ENCODE peak calls at places on chromosomes 16 and 17, in six cellular contexts. Q, U, G, L, N and A are unnamed samples.

GRCh38 chr17:49197346-49197998 is 12.9 kb downstream of the GNGT2 start:
- DNase-seq in N (no peak), L (no peak), Q (no peak), G (peak), U (no peak), A (no peak)

GRCh38 chr17:60947100-60947499 is 269.4 kb downstream of the BCAS3 start:
- DNase-seq in Q (peak), G (peak), L (no peak), N (no peak), U (no peak), A (no peak)

GRCh38 chr17:72691017-72691416 is 401.5 kb downstream of the SLC39A11 start:
- DNase-seq in L (no peak), Q (no peak), N (no peak), U (no peak), G (no peak), A (no peak)

GRCh38 chr17:73380439-73381106 is 68.8 kb upstream of the CDC42EP4 start:
- DNase-seq in G (no peak), U (no peak), Q (no peak), N (no peak), L (no peak), A (no peak)

GRCh38 chr17:29154516-29155234 is 25.5 kb downstream of the MYO18A start:
- DNase-seq in Q (no peak), L (no peak), N (no peak), U (no peak), G (peak), A (no peak)

GRCh38 chr16:27468941-27469531 is 67.1 kb downstream of the IL21R start:
- DNase-seq in G (no peak), Q (no peak), L (no peak), U (no peak), N (no peak), A (no peak)

GRCh38 chr16:12771341-12771798 is 32.3 kb downstream of the CPPED1 start:
- DNase-seq in Q (peak), U (no peak), G (peak), N (no peak), L (no peak), A (no peak)

GRCh38 chr16:72818286-72818845 is 229.6 kb downstream of the ZFHX3 start:
- DNase-seq in G (no peak), L (peak), N (no peak), Q (peak), U (no peak), A (no peak)

GRCh38 chr17:75077490-75078096 is 10.2 kb upstream of the SLC16A5 start:
- DNase-seq in Q (peak), N (no peak), G (peak), L (no peak), U (peak), A (no peak)

DNA sequence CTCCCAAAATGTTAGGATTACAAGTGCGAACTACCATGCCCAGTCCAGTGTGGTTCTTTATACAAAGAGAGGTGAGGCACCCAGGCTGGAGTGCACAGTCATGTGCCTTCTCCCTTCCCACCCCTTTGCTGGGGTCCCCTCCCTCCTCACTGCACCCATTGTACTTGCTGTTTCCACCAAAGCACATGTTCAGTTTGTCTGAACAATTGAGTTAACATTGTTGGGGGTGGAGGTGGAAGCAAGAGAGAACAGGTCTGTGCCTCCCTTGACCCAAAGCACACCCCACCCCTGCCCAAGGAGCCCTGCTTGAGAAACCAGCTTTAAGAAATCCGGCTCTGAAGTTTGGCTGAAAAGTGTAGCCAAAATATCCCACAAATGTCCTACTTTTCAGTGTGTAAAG is 142.3 kb upstream of the CDH5 start:
- DNase-seq in Q (no peak), N (no peak), U (no peak), L (no peak), G (no peak), A (peak)
- TF ChIP-seq CTCF in Q (no peak), N (no peak), U (no peak), L (no peak), G (no peak), A (no peak)

DNA sequence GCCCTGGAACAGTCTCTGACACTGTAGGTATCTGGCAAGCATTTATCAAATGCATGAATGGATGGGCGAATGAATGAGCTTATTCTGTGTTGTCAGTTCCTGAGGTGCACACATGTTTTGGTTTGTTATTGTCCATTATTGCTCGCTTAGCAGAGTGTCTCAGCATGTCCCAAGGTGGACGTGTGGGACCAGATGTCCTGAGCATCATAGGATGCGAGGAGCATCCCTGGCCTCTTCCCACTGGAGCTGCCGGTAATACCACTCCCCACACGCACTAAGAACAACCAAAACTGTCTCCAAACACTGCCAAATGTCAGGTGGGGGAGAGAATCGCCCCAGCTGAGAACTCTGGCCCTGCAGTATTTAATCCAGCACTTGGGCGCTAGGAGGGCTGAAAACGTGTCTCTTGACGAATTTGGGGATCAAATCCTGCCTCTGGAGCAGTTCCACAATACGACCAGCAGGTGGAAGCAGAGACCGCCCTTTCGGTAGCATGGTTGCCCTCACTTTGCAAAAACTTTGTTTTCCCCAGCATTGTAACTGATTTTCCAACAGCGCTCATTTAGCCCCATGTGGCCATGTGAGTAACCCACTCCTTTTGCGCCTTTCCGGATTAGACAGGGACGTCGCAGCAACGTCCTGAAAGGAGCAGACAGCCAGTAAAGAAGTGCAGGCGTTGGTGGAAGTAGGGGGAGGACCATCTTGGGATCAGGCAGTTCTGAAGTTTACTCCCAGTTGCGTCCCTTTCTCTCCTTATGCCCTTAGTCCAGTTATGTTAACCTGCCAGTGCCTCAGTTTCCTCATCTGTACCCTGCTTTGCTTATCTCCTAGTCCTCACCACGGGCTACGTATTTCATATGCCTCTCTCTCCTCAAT is 22.7 kb downstream of the TMEM114 start:
- DNase-seq in G (peak), U (peak), N (peak), Q (peak), L (peak), A (peak)
- TF ChIP-seq CTCF in G (peak), U (peak), N (peak), Q (peak), L (peak), A (no peak)

DNA sequence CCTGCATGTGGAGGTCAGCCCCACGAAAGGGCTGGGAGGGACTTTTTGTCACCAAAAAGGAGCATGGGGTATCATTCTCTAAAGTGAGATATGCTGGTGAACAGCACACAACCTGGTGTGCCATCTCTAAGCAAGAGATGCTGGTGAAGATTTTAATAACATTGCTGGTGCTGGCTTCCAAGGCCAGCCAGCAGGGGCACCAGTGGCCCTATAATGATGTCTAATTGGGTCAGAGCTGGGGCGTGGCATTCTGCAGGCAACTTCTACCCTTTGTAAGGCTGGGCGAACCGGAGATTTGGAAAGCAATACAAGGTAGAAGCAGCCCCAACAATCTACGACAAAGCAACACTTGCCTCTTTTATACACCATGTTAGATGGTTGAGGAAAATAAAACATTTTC is 16.8 kb downstream of the SDR42E1 start:
- DNase-seq in G (no peak), U (no peak), Q (no peak), L (no peak), N (no peak), A (no peak)
- TF ChIP-seq CTCF in G (no peak), U (peak), Q (no peak), L (peak), N (no peak), A (no peak)

GRCh38 chr16:66658860-66659190 is 37.7 kb downstream of the CMTM4 start:
- DNase-seq in U (no peak), Q (no peak), G (no peak), L (no peak), N (no peak), A (no peak)

GRCh38 chr16:66658143-66658859 is 38.2 kb downstream of the CMTM4 start:
- DNase-seq in U (no peak), G (no peak), Q (no peak), N (no peak), L (no peak), A (no peak)

GRCh38 chr16:66661210-66661560 is 35.4 kb downstream of the CMTM4 start:
- DNase-seq in N (no peak), U (no peak), G (no peak), Q (no peak), L (no peak), A (peak)

GRCh38 chr16:66662445-66663194 is 33.9 kb downstream of the CMTM4 start:
- DNase-seq in N (no peak), L (no peak), G (peak), Q (peak), U (no peak), A (peak)

DNA sequence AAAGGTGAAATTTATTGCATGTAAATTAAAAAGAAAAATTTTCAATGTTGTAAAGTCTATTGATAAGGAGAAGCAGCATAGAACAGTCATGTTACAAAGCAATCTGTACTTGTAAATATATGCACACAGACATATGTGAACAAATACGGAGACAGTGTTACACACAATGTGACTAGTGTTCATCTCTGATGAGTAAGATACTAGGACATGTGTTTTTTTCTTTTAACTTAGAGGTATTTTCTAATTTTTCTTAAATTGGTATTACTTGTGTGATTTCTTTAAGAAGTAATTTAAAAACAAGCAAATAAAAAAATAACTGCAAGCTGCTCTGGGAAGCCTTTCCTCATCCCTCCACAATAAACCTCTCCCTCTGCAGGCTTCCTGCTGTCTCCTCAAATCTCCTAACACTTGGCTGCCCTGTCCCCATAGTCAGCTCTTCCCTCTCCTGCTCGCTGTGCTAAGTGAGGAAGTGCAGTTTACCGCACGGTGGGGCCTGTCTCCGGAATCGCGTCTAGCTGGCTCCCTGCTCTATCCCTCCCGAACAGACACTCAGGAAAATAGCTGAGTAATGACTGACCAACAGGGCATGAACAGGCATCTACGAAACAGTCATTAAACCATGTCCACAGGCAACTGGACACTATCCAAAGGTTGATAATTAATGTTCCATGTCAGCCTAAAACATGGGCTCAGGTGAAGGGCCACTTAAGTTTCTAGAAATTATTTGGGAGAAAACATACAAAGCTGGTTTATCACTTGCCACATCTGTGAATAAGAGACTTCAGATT is 35.9 kb downstream of the CMTM4 start:
- DNase-seq in N (no peak), U (no peak), L (peak), G (peak), Q (peak), A (peak)
- TF ChIP-seq CTCF in N (no peak), U (no peak), L (no peak), G (peak), Q (peak), A (no peak)

GRCh38 chr16:4309102-4309832 is 6.6 kb upstream of the GLIS2 start:
- DNase-seq in U (peak), N (no peak), L (no peak), Q (no peak), G (no peak), A (no peak)
- TF ChIP-seq CTCF in U (no peak), N (no peak), L (no peak), Q (no peak), G (no peak), A (no peak)

GRCh38 chr17:42617956-42618431 is 8.5 kb downstream of the TUBG1 start:
- DNase-seq in Q (no peak), L (no peak), U (no peak), G (peak), N (no peak), A (no peak)

GRCh38 chr17:42613699-42614295 is 4.3 kb downstream of the TUBG1 start:
- DNase-seq in G (no peak), L (no peak), U (no peak), N (no peak), Q (no peak), A (no peak)

GRCh38 chr17:42623732-42624596 is 14.5 kb downstream of the TUBG1 start:
- DNase-seq in N (no peak), Q (peak), L (no peak), G (peak), U (no peak), A (peak)

GRCh38 chr17:42618442-42619150 is 9.1 kb downstream of the TUBG1 start:
- DNase-seq in Q (peak), L (peak), U (peak), N (no peak), G (peak), A (no peak)
- TF ChIP-seq CTCF in Q (peak), L (no peak), U (peak), N (no peak), G (no peak), A (no peak)

GRCh38 chr16:3594316-3595109 is 16.9 kb downstream of the SLX4 start:
- DNase-seq in L (no peak), U (no peak), G (no peak), Q (no peak), N (no peak), A (no peak)
- TF ChIP-seq CTCF in L (no peak), U (no peak), G (no peak), Q (no peak), N (no peak), A (no peak)